ENCODE peak calls at places on chromosomes 2 and 18, in five cellular contexts. Y is ovary, Z is astrocyte of the cerebellum, Q is cardiac fibroblast, N is fibroblast of mammary gland. E is an unnamed sample.

GRCh38 chr2:145987797-145988196 is 1467.9 kb upstream of the ZEB2 start:
- DNase-seq in Q (peak), Z (no peak), N (peak), Y (no peak), E (no peak)

GRCh38 chr2:162261032-162261945 is 18.0 kb upstream of the FAP start:
- DNase-seq in Z (no peak), N (peak), Y (no peak), Q (peak), E (no peak)

GRCh38 chr18:49814147-49814499 is 790 bp upstream of the ACAA2 start:
- DNase-seq in N (peak), Q (peak), Z (no peak), Y (no peak), E (peak)

GRCh38 chr2:43522177-43522576 is 73.7 kb downstream of the THADA start:
- DNase-seq in Y (no peak), Z (no peak), N (no peak), Q (no peak), E (no peak)

GRCh38 chr2:71306762-71307161 is 24.8 kb upstream of the ZNF638 start:
- DNase-seq in Q (peak), Z (peak), N (peak), Y (no peak), E (no peak)

GRCh38 chr2:175865716-175866115 is 136.4 kb downstream of the LNPK start:
- DNase-seq in Z (no peak), Q (no peak), Y (no peak), N (no peak), E (no peak)

GRCh38 chr2:230457073-230457768 is 41.2 kb downstream of the SP100 start:
- DNase-seq in Z (no peak), N (no peak), Q (no peak), Y (no peak), E (no peak)

GRCh38 chr2:86216577-86217555 is 17.6 kb downstream of the MRPL35 start:
- DNase-seq in Q (peak), Y (no peak), N (peak), Z (no peak), E (no peak)

GRCh38 chr18:48031641-48032040 is 101.2 kb upstream of the SMAD2 start:
- DNase-seq in Y (no peak), Z (no peak), Q (no peak), N (no peak), E (no peak)

GRCh38 chr2:199861116-199861774 is 10.3 kb upstream of the FTCDNL1 start:
- DNase-seq in Q (peak), Y (no peak), N (peak), Z (no peak), E (no peak)

GRCh38 chr18:55634545-55634944 is 46.6 kb upstream of the TCF4 start:
- DNase-seq in Q (peak), Y (no peak), Z (peak), N (peak), E (no peak)

GRCh38 chr2:168848220-168848619 is 42.0 kb downstream of the SPC25 start:
- DNase-seq in N (peak), Z (no peak), Y (no peak), Q (no peak), E (no peak)

GRCh38 chr2:159445307-159445706 is 158.8 kb upstream of the WDSUB1 start:
- DNase-seq in Y (no peak), Q (no peak), Z (no peak), N (no peak), E (no peak)

GRCh38 chr2:133200684-133201421 is 367.4 kb downstream of the NCKAP5 start:
- DNase-seq in Y (no peak), N (peak), Z (peak), Q (peak), E (no peak)

GRCh38 chr2:126886201-126886905 is 12.3 kb upstream of the TEX51 start:
- DNase-seq in Z (no peak), N (peak), Y (peak), Q (peak), E (peak)

GRCh38 chr2:128405981-128406601 is 87.4 kb upstream of the HS6ST1 start:
- DNase-seq in Z (no peak), Q (no peak), N (no peak), Y (no peak), E (peak)

GRCh38 chr2:178485356-178485755 is 5.1 kb downstream of the PLEKHA3 start:
- DNase-seq in N (peak), Y (no peak), Q (peak), Z (no peak), E (no peak)

GRCh38 chr2:9166579-9167392 is 39.8 kb upstream of the ASAP2 start:
- DNase-seq in Q (no peak), N (no peak), Y (no peak), Z (no peak), E (no peak)

GRCh38 chr18:54774423-54774822 is 53.9 kb upstream of the RAB27B start:
- DNase-seq in Y (no peak), Z (no peak), N (peak), Q (peak), E (no peak)

GRCh38 chr2:241935314-241935713 is 65.8 kb downstream of the RTP5 start:
- DNase-seq in N (peak), Q (peak), Z (no peak), Y (no peak), E (no peak)

GRCh38 chr18:41993151-41993550 is 38.1 kb downstream of the PIK3C3 start:
- DNase-seq in N (peak), Q (no peak), Z (no peak), Y (no peak), E (no peak)

GRCh38 chr18:68440433-68440832 is 274.5 kb downstream of the TMX3 start:
- DNase-seq in N (no peak), Y (no peak), Z (no peak), Q (no peak), E (no peak)

GRCh38 chr18:49794740-49795139 is 18.6 kb downstream of the ACAA2 start:
- DNase-seq in Q (no peak), Z (no peak), N (no peak), Y (no peak), E (no peak)

GRCh38 chr2:221649045-221649444 is 76.9 kb upstream of the EPHA4 start:
- DNase-seq in Y (no peak), Z (peak), Q (no peak), N (peak), E (no peak)

GRCh38 chr2:3960106-3960505 is 256.7 kb downstream of the DCDC2C start:
- DNase-seq in N (no peak), Q (no peak), Y (no peak), Z (no peak), E (no peak)

GRCh38 chr2:9897331-9897737 is 54.1 kb downstream of the TAF1B start:
- DNase-seq in Z (peak), Q (peak), Y (peak), N (peak), E (no peak)

GRCh38 chr18:27608742-27609141 is 423.6 kb upstream of the CHST9 start:
- DNase-seq in Y (no peak), Q (peak), N (peak), Z (no peak), E (no peak)
- TF ChIP-seq CTCF in Y (no peak), Q (peak), N (peak), Z (peak), E (no peak)

GRCh38 chr2:155714983-155715382 is 617.5 kb downstream of the NR4A2 start:
- DNase-seq in Y (no peak), N (no peak), Q (no peak), Z (no peak), E (no peak)
- TF ChIP-seq CTCF in Y (no peak), N (no peak), Q (no peak), Z (no peak), E (no peak)

DNA sequence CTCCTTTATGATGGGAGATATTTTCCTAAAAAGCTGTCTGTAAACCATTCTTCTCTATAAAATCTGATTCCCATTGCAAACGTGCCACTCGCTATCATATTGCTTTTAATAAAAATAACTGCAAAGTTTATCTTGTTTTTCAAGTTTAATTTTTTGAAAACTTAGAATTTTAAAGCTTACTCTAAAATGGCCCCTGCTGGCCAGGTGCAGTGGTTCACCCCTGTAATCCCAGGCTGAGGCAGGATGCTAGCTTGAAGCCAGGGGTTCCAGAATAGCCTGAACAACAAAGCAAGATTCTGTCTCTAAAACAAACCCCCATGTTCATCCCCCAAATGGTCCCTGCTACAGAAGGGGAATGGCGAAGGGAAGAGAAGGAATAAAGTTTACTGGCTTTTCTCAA is 25.6 kb downstream of the CNRIP1 start:
- DNase-seq in N (no peak), Z (no peak), Y (no peak), Q (no peak), E (no peak)
- TF ChIP-seq CTCF in N (no peak), Z (no peak), Y (no peak), Q (no peak), E (no peak)

GRCh38 chr2:74267068-74267467 is 68.7 kb downstream of the MTHFD2 start:
- DNase-seq in N (no peak), Q (no peak), Z (no peak), Y (no peak), E (no peak)
- TF ChIP-seq CTCF in N (no peak), Q (no peak), Z (no peak), Y (no peak), E (no peak)

DNA sequence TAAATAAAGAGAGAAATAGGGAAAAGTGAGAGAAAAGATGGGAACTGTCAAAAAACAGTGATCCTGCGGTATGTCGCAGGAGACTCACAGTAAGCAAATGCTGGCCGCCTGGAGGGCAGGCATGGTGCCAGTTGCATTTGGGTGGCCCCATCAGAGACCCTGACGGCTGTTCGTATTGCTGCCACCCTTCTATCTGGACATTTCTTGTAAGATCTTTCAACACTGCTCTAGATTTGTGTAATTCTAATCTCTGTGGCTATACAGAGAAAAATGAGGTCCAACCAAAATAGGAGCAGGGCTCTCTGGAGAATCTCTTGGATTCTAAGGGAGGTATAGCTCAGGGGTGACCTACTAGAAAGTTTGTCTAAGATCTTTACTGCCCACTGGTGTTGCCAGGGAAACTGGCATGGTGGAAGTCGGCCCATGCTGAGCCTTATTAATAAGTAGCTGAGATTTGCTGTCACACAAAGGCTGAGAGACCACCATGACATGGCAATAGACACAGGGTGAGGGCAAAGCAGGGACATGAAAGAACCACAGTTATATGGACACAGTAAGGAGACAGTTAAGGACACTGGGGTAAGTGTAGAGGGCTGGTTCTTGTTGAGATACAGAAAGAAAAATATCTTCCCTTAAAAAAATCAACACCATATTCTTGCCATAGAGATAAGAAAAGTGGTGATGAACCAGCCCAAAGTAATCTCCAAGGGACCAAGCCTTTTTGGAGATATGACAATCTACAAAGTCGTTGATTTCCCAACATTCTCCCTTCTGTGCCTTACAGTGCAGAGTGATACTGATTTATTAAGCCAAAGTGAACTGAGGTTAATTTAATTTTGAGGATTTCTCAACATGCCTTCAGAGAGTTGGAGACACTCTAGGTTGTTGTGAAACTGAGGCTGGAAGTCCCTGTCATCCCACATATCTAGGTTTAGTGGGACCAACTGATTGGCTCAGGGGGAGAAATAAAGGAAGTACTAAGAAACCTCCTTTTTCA is 26.3 kb upstream of the FZD7 start:
- DNase-seq in Y (no peak), Q (peak), N (peak), Z (no peak), E (no peak)
- TF ChIP-seq CTCF in Y (no peak), Q (no peak), N (no peak), Z (peak), E (no peak)

GRCh38 chr2:7384773-7385349 is 467.6 kb downstream of the RNF144A start:
- DNase-seq in N (no peak), Y (no peak), Q (no peak), Z (no peak), E (no peak)

GRCh38 chr2:7378642-7379041 is 461.4 kb downstream of the RNF144A start:
- DNase-seq in N (no peak), Q (no peak), Y (no peak), Z (no peak), E (no peak)

GRCh38 chr2:7377861-7378569 is 460.8 kb downstream of the RNF144A start:
- DNase-seq in Z (no peak), N (no peak), Y (peak), Q (no peak), E (no peak)

GRCh38 chr2:7375901-7376300 is 458.7 kb downstream of the RNF144A start:
- DNase-seq in Z (no peak), Y (no peak), Q (no peak), N (no peak), E (no peak)

DNA sequence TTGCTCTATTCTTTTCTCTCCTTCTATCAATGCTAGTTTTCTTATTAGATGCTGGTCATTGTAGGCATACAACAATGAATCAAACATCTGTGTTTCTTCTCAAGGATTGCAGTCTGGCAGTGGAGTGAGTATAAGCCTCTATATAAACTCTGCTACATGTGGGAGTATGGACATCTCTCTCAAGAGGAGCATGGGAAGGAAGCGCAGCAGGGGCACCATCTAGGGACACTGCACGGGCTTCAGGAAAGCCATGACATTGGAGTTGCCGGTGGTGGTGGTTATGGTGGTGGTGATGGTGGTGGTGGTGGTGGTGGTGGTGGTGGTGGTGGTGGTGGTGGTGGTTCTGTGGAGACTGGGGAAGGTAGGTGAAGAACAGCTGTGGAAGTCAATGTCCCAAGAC is 462.6 kb downstream of the RNF144A start:
- DNase-seq in Q (no peak), Z (no peak), N (no peak), Y (no peak), E (no peak)
- TF ChIP-seq CTCF in Q (no peak), Z (peak), N (no peak), Y (no peak), E (no peak)

E was measured in coronary artery.